ENCODE peak calls at places on chromosomes 12 and 14, in six cellular contexts. Y, L, O, G, C and T are unnamed samples.

GRCh38 chr12:47400251-47400650 is 305.6 kb downstream of the RPAP3 start:
- DNase-seq in Y (no peak), L (no peak), O (no peak), C (no peak), G (no peak), T (no peak)

GRCh38 chr12:22016982-22017381 is 29.0 kb upstream of the CMAS start:
- DNase-seq in O (no peak), G (no peak), Y (no peak), C (no peak), L (no peak), T (no peak)

GRCh38 chr12:6044082-6044481 is 80.4 kb downstream of the VWF start:
- DNase-seq in O (no peak), Y (no peak), L (no peak), C (no peak), G (no peak), T (no peak)

GRCh38 chr12:63985945-63986344 is 141.4 kb downstream of the SRGAP1 start:
- DNase-seq in O (no peak), G (no peak), C (no peak), Y (no peak), L (no peak), T (no peak)

GRCh38 chr12:109277899-109278762 is 31.0 kb downstream of the FOXN4 start:
- DNase-seq in G (no peak), C (no peak), L (peak), O (no peak), Y (no peak), T (no peak)

GRCh38 chr12:2009623-2010022 is 5.4 kb upstream of the DCP1B start:
- DNase-seq in C (no peak), O (no peak), G (no peak), Y (no peak), L (peak), T (no peak)

GRCh38 chr12:93234641-93235040 is 143.1 kb upstream of the NUDT4 start:
- DNase-seq in G (no peak), L (no peak), Y (no peak), O (no peak), C (no peak), T (no peak)

GRCh38 chr14:101929096-101929495 is 35.3 kb upstream of the DYNC1H1 start:
- DNase-seq in L (no peak), Y (no peak), C (peak), O (no peak), G (no peak), T (no peak)

GRCh38 chr12:68374315-68374982 is 42.3 kb upstream of the MDM1 start:
- DNase-seq in G (no peak), Y (no peak), L (no peak), C (no peak), O (peak), T (no peak)

GRCh38 chr12:109804820-109805761 is 28.1 kb downstream of the TRPV4 start:
- DNase-seq in C (peak), L (peak), Y (no peak), G (peak), O (peak), T (peak)

GRCh38 chr14:94751956-94752355 is 18.0 kb downstream of the GSC start:
- DNase-seq in C (no peak), L (no peak), Y (no peak), G (no peak), O (no peak), T (no peak)

GRCh38 chr14:99116741-99117295 is 155.2 kb downstream of the BCL11B start:
- DNase-seq in L (no peak), G (no peak), C (no peak), Y (no peak), O (no peak), T (no peak)

GRCh38 chr12:106739815-106740552 is 34.5 kb upstream of the RIC8B start:
- DNase-seq in C (no peak), L (peak), G (no peak), Y (no peak), O (no peak), T (peak)

GRCh38 chr12:79935624-79936040 is 735 bp upstream of the PPP1R12A start:
- DNase-seq in G (no peak), O (no peak), Y (peak), C (no peak), L (peak), T (peak)

GRCh38 chr12:55470088-55470830 is at the start of gene OR6C70:
- DNase-seq in C (no peak), G (no peak), O (no peak), L (no peak), Y (no peak), T (no peak)

GRCh38 chr12:127501916-127502315 is 765.1 kb upstream of the TMEM132C start:
- DNase-seq in O (no peak), C (no peak), L (no peak), Y (no peak), G (no peak), T (no peak)

GRCh38 chr12:54019924-54020586 is 8.2 kb upstream of the HOXC6 start:
- DNase-seq in Y (no peak), C (no peak), L (no peak), G (peak), O (no peak), T (no peak)

GRCh38 chr12:104957388-104958008 is 592 bp downstream of the SLC41A2 start:
- DNase-seq in Y (no peak), O (peak), C (peak), L (no peak), G (no peak), T (no peak)

GRCh38 chr12:96208346-96208745 is 14.2 kb downstream of the ELK3 start:
- DNase-seq in O (no peak), G (no peak), C (no peak), Y (no peak), L (peak), T (no peak)

GRCh38 chr12:96210376-96211055 is 16.3 kb downstream of the ELK3 start:
- DNase-seq in Y (no peak), L (no peak), C (no peak), G (no peak), O (no peak), T (no peak)

GRCh38 chr12:96211989-96212388 is 17.8 kb downstream of the ELK3 start:
- DNase-seq in L (no peak), Y (no peak), O (no peak), C (no peak), G (no peak), T (no peak)

GRCh38 chr12:96206957-96207356 is 12.8 kb downstream of the ELK3 start:
- DNase-seq in Y (no peak), G (no peak), O (no peak), L (no peak), C (no peak), T (no peak)

GRCh38 chr12:96208801-96209534 is 14.8 kb downstream of the ELK3 start:
- DNase-seq in C (no peak), O (peak), L (peak), Y (no peak), G (no peak), T (no peak)
- TF ChIP-seq CTCF in C (no peak), O (no peak), L (peak), Y (no peak), G (peak), T (no peak)

GRCh38 chr14:103130965-103131364 is 7.7 kb downstream of the TNFAIP2 start:
- DNase-seq in C (no peak), G (peak), O (no peak), Y (no peak), L (peak), T (no peak)
- H3K4me3 ChIP-seq in C (no peak), G (no peak), O (no peak), Y (no peak), L (no peak), T (no peak)

GRCh38 chr14:75283162-75283883 is 4.7 kb downstream of the FOS start:
- DNase-seq in L (peak), O (no peak), Y (no peak), C (peak), G (peak), T (peak)
- TF ChIP-seq CTCF in L (no peak), O (no peak), Y (peak), C (no peak), G (peak), T (no peak)

GRCh38 chr14:105471823-105472495 is 2.7 kb upstream of the CRIP2 start:
- DNase-seq in C (no peak), O (no peak), L (no peak), Y (no peak), G (no peak), T (no peak)

GRCh38 chr14:105473677-105474477 is 744 bp upstream of the CRIP2 start:
- DNase-seq in O (no peak), L (peak), Y (peak), G (peak), C (peak), T (peak)

GRCh38 chr14:105472496-105472991 is 2.1 kb upstream of the CRIP2 start:
- DNase-seq in Y (no peak), L (no peak), C (no peak), O (no peak), G (no peak), T (no peak)

GRCh38 chr14:105474478-105475268 is at the start of gene CRIP2:
- DNase-seq in Y (no peak), G (no peak), C (peak), L (no peak), O (no peak), T (no peak)

GRCh38 chr14:105473033-105473676 is 1.5 kb upstream of the CRIP2 start:
- DNase-seq in L (no peak), O (no peak), Y (no peak), G (no peak), C (peak), T (no peak)
- H3K4me3 ChIP-seq in L (no peak), O (no peak), Y (peak), G (no peak), C (peak), T (no peak)